ENCODE peak calls at places on chromosomes 1 and 21, in ten cellular contexts. A is body of pancreas; K is aorta; E is tibial nerve; T is CD8-positive, alpha-beta memory T cell; G is spleen; P is Peyer's patch; U is OCI-LY7; S is prostate gland; I is CD4-positive, CD25-positive, alpha-beta regulatory T cell. C is an unnamed sample. For H3K4me1 and H3K36me3, the result is how much of the 10 kb centered on the place peaks cover.

GRCh38 chr1:202858306-202858705 is 30.6 kb downstream of the RABIF start:
- DNase-seq in A (peak), K (peak), E (peak), T (no peak), G (no peak), P (peak), U (no peak), S (no peak), I (no peak), C (no peak)

GRCh38 chr1:3931310-3931700 is 31.2 kb upstream of the C1orf174 start:
- DNase-seq in A (no peak), K (no peak), E (no peak), T (no peak), G (no peak), P (no peak), U (no peak), S (no peak), I (no peak), C (no peak)

GRCh38 chr1:175890958-175891357 is 147.6 kb upstream of the TNR start:
- DNase-seq in A (no peak), K (no peak), E (no peak), T (no peak), G (no peak), P (no peak), U (no peak), S (no peak), I (no peak), C (no peak)

GRCh38 chr1:22043175-22043769 is 9.2 kb upstream of the CDC42 start:
- DNase-seq in A (no peak), K (no peak), E (no peak), T (no peak), G (peak), P (peak), U (no peak), S (peak), I (no peak), C (no peak)

GRCh38 chr1:117105003-117105402 is 16.5 kb downstream of the TRIM45 start:
- DNase-seq in A (peak), K (no peak), E (no peak), T (no peak), G (no peak), P (no peak), U (no peak), S (no peak), I (no peak), C (no peak)

GRCh38 chr1:116454940-116455339 is 81.9 kb downstream of the ATP1A1 start:
- DNase-seq in A (no peak), K (no peak), E (no peak), T (no peak), G (no peak), P (no peak), U (no peak), S (no peak), I (no peak), C (no peak)

GRCh38 chr1:10803971-10804820 is 7.8 kb upstream of the CASZ1 start:
- DNase-seq in A (peak), K (no peak), E (no peak), T (no peak), G (no peak), P (peak), U (no peak), S (peak), I (no peak), C (no peak)

GRCh38 chr21:15667010-15667409 is 62.8 kb upstream of the USP25 start:
- DNase-seq in A (no peak), K (no peak), E (no peak), T (no peak), G (no peak), P (no peak), U (no peak), S (no peak), I (no peak), C (no peak)

GRCh38 chr1:1117469-1117831 is 1.6 kb upstream of the C1orf159 start:
- DNase-seq in A (no peak), K (peak), E (no peak), T (no peak), G (peak), P (no peak), U (no peak), S (no peak), I (no peak), C (no peak)

GRCh38 chr1:201900476-201900875 is 11.8 kb downstream of the SHISA4 start:
- DNase-seq in A (no peak), K (peak), E (no peak), T (no peak), G (peak), P (no peak), U (no peak), S (no peak), I (no peak), C (no peak)

GRCh38 chr1:167150434-167150833 is 56.6 kb downstream of the STYXL2 start:
- DNase-seq in A (no peak), K (no peak), E (no peak), T (no peak), G (no peak), P (no peak), U (no peak), S (no peak), I (no peak), C (no peak)

GRCh38 chr1:177010246-177010825 is 154.2 kb downstream of the ASTN1 start:
- DNase-seq in A (no peak), K (no peak), E (no peak), T (no peak), G (no peak), P (no peak), U (no peak), S (no peak), I (no peak), C (no peak)

GRCh38 chr21:43338951-43339350 is 88.0 kb downstream of the SIK1 start:
- DNase-seq in A (no peak), K (no peak), E (no peak), T (no peak), G (no peak), P (no peak), U (peak), S (no peak), I (no peak), C (no peak)

GRCh38 chr1:40743860-40744259 is 39.7 kb upstream of the KCNQ4 start:
- DNase-seq in A (no peak), K (no peak), E (no peak), T (no peak), G (no peak), P (no peak), U (no peak), S (no peak), I (no peak), C (no peak)

GRCh38 chr1:158203693-158204457 is 23.2 kb downstream of the CD1D start:
- DNase-seq in A (no peak), K (no peak), E (no peak), T (no peak), G (no peak), P (peak), U (peak), S (peak), I (peak), C (peak)

GRCh38 chr1:74771913-74772515 is 39.1 kb downstream of the TYW3 start:
- DNase-seq in A (peak), K (no peak), E (no peak), T (no peak), G (no peak), P (no peak), U (peak), S (peak), I (peak), C (peak)

GRCh38 chr1:157146244-157146643 is 8.0 kb upstream of the ETV3 start:
- DNase-seq in A (no peak), K (no peak), E (no peak), T (no peak), G (no peak), P (no peak), U (no peak), S (no peak), I (no peak), C (no peak)

DNA sequence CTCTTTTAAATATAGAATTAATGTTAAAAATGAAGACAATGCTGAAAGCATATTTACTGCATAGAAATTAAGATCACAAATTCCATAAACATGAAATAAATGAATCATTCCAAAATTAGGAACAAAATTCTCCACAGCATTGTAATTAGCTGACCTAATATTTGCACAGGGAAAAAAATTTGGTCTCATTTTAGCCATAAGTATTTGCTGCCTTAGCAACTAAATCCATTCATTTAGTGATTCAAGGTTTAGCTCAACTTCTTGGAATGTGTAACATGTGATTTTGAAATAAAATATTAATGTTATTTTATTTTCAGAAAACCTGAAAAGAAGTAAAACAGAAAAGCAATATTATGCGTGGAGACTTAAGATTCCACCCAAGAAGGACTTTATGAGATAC is 25.5 kb downstream of the ADAMTS5 start:
- DNase-seq in A (no peak), K (no peak), E (no peak), T (no peak), G (no peak), P (no peak), U (no peak), S (no peak), I (no peak), C (no peak)
- H3K4me1 ChIP-seq in A (under half), K (under half), E (under half), T (under half), G (under half), P (under half), U (under half), S (under half), I (under half), C (under half)

GRCh38 chr1:185479781-185480180 is 162.7 kb upstream of the IVNS1ABP start:
- DNase-seq in A (no peak), K (no peak), E (no peak), T (no peak), G (no peak), P (no peak), U (no peak), S (no peak), I (no peak), C (peak)

GRCh38 chr1:185487030-185487429 is 170.0 kb upstream of the IVNS1ABP start:
- DNase-seq in A (no peak), K (no peak), E (no peak), T (no peak), G (no peak), P (no peak), U (no peak), S (no peak), I (no peak), C (no peak)

GRCh38 chr1:185483217-185483616 is 166.2 kb upstream of the IVNS1ABP start:
- DNase-seq in A (no peak), K (no peak), E (no peak), T (no peak), G (no peak), P (no peak), U (no peak), S (no peak), I (no peak), C (no peak)

GRCh38 chr1:185480545-185480944 is 163.5 kb upstream of the IVNS1ABP start:
- DNase-seq in A (no peak), K (no peak), E (no peak), T (no peak), G (no peak), P (no peak), U (no peak), S (no peak), I (no peak), C (no peak)

DNA sequence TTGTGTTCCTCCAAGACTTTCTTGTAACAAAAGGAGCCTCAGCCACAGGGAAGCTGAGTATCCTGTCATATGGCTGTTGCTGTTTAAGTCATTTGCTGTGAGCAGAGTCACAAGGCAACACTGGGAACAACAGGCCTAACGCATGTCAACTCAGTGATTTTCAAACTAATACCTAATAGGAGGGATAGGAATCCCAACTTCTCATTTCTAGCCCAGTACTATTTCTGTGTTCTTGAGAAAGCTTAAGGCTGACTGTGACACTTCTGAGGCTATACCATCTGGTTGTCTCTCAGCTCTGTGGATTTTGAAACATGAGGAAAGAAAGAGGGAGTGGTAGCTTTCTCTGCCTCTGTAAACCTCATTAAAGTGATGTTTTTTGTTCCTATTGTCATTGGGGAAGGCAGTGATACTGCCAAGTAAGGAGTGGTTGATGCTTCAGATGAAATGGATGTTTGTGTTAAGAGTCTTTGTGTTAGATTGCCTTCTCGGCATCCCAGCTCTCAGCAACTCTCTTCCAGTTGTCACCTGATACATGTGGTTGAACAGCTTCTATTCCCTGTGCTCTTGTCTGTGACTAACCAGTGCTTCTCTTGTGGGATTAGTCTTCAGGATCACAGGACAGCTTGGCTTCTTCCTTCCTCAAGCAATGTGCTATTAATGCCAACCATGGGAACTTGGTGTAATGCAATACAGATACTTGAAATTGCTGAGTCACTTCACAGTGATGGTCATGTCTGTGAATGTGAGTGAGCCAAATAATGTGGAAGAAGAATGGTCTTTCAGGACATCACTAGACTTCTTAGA is 166.8 kb upstream of the IVNS1ABP start:
- DNase-seq in A (no peak), K (no peak), E (no peak), T (no peak), G (no peak), P (no peak), U (no peak), S (peak), I (no peak), C (peak)
- H3K4me3 ChIP-seq in A (no peak), K (no peak), E (no peak), T (no peak), G (no peak), P (no peak), U (no peak), S (no peak), I (no peak), C (no peak)

GRCh38 chr1:45589861-45590260 is 6.0 kb downstream of the NASP start:
- DNase-seq in A (no peak), K (no peak), E (no peak), T (no peak), G (no peak), P (no peak), U (no peak), S (no peak), I (no peak), C (no peak)

GRCh38 chr1:45594412-45594811 is 10.6 kb downstream of the NASP start:
- DNase-seq in A (no peak), K (no peak), E (no peak), T (no peak), G (no peak), P (no peak), U (no peak), S (no peak), I (no peak), C (no peak)
- H3K36me3 ChIP-seq in A (under half), K (under half), E (under half), T (under half), G (under half), P (under half), U (half or more), S (under half), I (half or more), C (half or more)

DNA sequence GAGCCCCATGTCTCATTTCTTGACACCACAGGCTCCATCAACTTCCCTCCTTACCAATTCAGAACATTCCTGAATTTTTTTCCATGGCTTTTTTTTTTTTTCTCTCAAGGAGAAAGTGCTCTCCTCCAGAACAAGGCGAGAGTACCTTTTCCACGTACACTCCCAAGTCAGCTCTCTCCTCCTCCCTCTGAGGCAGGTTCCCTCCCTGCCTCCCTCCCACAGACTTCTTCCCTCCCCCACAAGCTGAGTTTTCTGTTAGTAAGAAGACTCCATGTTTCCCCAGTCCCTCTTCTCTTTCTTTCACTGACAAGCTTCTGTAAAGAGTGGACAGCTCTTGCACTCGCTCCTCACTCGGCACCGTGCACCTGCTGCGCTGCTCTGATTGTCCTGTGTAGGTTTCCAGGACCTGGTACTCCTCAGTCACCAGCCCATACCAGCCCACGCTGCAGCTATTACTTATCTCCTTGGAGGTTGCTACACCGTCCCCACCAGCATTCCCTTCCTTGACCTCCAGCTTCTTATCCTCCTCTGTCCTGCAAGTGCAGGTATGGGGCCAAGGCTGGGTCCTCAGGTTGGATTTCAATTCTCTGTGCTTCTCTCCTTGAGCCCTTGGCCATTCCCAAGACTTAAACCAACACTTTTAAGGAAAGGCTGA is 3.8 kb downstream of the TRAF5 start:
- DNase-seq in A (no peak), K (no peak), E (no peak), T (no peak), G (no peak), P (peak), U (peak), S (no peak), I (no peak), C (no peak)
- H3K4me1 ChIP-seq in A (half or more), K (under half), E (half or more), T (half or more), G (half or more), P (half or more), U (half or more), S (under half), I (half or more), C (under half)